ENCODE peak calls at places on chromosomes 2 and 18, in five cellular contexts. One of them, this sample, is unnamed.
A peak's percentile ranks its signal among the peaks of the same experiment; 100 is the strongest.

GRCh38 chr2:98833172-98833916 is 102.4 kb upstream of the MGAT4A start:
- DNase-seq in brain microvascular endothelial cell: no peak
- DNase-seq in mammary epithelial cell: no peak
- DNase-seq in hepatocyte: no peak
- DNase-seq in PC-3: peak; percentile 22
- DNase-seq in this sample: no peak

GRCh38 chr2:216074380-216074779 is 7.2 kb downstream of the PECR start:
- DNase-seq in brain microvascular endothelial cell: no peak
- DNase-seq in mammary epithelial cell: no peak
- DNase-seq in hepatocyte: no peak
- DNase-seq in PC-3: no peak
- DNase-seq in this sample: no peak

GRCh38 chr2:4424153-4424552 is 720.8 kb downstream of the DCDC2C start:
- DNase-seq in brain microvascular endothelial cell: no peak
- DNase-seq in mammary epithelial cell: no peak
- DNase-seq in hepatocyte: no peak
- DNase-seq in PC-3: no peak
- DNase-seq in this sample: no peak

GRCh38 chr2:101023327-101024107 is 21.4 kb downstream of the RPL31 start:
- DNase-seq in brain microvascular endothelial cell: no peak
- DNase-seq in mammary epithelial cell: no peak
- DNase-seq in hepatocyte: no peak
- DNase-seq in PC-3: no peak
- DNase-seq in this sample: no peak

GRCh38 chr18:8911408-8912340 is 190.8 kb upstream of the NDUFV2 start:
- DNase-seq in brain microvascular endothelial cell: no peak
- DNase-seq in mammary epithelial cell: no peak
- DNase-seq in hepatocyte: no peak
- DNase-seq in PC-3: no peak
- DNase-seq in this sample: no peak

GRCh38 chr2:7692657-7693161 is 775.5 kb downstream of the RNF144A start:
- DNase-seq in brain microvascular endothelial cell: peak; percentile 37
- DNase-seq in mammary epithelial cell: peak; percentile 96
- DNase-seq in hepatocyte: no peak
- DNase-seq in PC-3: peak; percentile 60
- DNase-seq in this sample: peak; percentile 90

GRCh38 chr2:215137741-215138340 is 585 bp downstream of the ABCA12 start:
- DNase-seq in brain microvascular endothelial cell: peak; percentile 2
- DNase-seq in mammary epithelial cell: peak; percentile 87
- DNase-seq in hepatocyte: no peak
- DNase-seq in PC-3: peak; percentile 80
- DNase-seq in this sample: peak; percentile 67

GRCh38 chr2:99836670-99837069 is 305.7 kb downstream of the AFF3 start:
- DNase-seq in brain microvascular endothelial cell: no peak
- DNase-seq in mammary epithelial cell: no peak
- DNase-seq in hepatocyte: no peak
- DNase-seq in PC-3: no peak
- DNase-seq in this sample: peak; percentile 71

GRCh38 chr2:88250402-88250801 is 80.3 kb downstream of the THNSL2 start:
- DNase-seq in brain microvascular endothelial cell: no peak
- DNase-seq in mammary epithelial cell: no peak
- DNase-seq in hepatocyte: no peak
- DNase-seq in PC-3: no peak
- DNase-seq in this sample: no peak

GRCh38 chr2:148021059-148021985 is at the start of gene MBD5:
- DNase-seq in brain microvascular endothelial cell: peak; percentile 45
- DNase-seq in mammary epithelial cell: peak; percentile 36
- DNase-seq in hepatocyte: peak; percentile 70
- DNase-seq in PC-3: no peak
- DNase-seq in this sample: peak; percentile 57
- H3K27me3 ChIP-seq in brain microvascular endothelial cell: no peaks in the 10 kb centered on the region
- H3K27me3 ChIP-seq in mammary epithelial cell: no peaks in the 10 kb centered on the region
- H3K27me3 ChIP-seq in hepatocyte: no peaks in the 10 kb centered on the region
- H3K27me3 ChIP-seq in PC-3: no peaks in the 10 kb centered on the region
- H3K27me3 ChIP-seq in this sample: no peaks in the 10 kb centered on the region

GRCh38 chr2:153474407-153474806 is 4.2 kb downstream of the RPRM start:
- DNase-seq in brain microvascular endothelial cell: no peak
- DNase-seq in mammary epithelial cell: no peak
- DNase-seq in hepatocyte: no peak
- DNase-seq in PC-3: no peak
- DNase-seq in this sample: no peak
- H3K27me3 ChIP-seq in brain microvascular endothelial cell: peaks cover 21% of the 10 kb centered on the region
- H3K27me3 ChIP-seq in mammary epithelial cell: peaks cover 19% of the 10 kb centered on the region
- H3K27me3 ChIP-seq in hepatocyte: peaks cover 32% of the 10 kb centered on the region
- H3K27me3 ChIP-seq in PC-3: peaks cover 32% of the 10 kb centered on the region
- H3K27me3 ChIP-seq in this sample: peaks cover 13% of the 10 kb centered on the region

GRCh38 chr2:10083692-10084566 is 3.7 kb upstream of the CYS1 start:
- DNase-seq in brain microvascular endothelial cell: no peak
- DNase-seq in mammary epithelial cell: no peak
- DNase-seq in hepatocyte: peak; percentile 3
- DNase-seq in PC-3: no peak
- DNase-seq in this sample: no peak
- H3K27me3 ChIP-seq in brain microvascular endothelial cell: peaks cover 35% of the 10 kb centered on the region
- H3K27me3 ChIP-seq in mammary epithelial cell: peaks cover 14% of the 10 kb centered on the region
- H3K27me3 ChIP-seq in hepatocyte: peaks cover 40% of the 10 kb centered on the region
- H3K27me3 ChIP-seq in PC-3: peaks cover 51% of the 10 kb centered on the region
- H3K27me3 ChIP-seq in this sample: peaks cover 29% of the 10 kb centered on the region

DNA sequence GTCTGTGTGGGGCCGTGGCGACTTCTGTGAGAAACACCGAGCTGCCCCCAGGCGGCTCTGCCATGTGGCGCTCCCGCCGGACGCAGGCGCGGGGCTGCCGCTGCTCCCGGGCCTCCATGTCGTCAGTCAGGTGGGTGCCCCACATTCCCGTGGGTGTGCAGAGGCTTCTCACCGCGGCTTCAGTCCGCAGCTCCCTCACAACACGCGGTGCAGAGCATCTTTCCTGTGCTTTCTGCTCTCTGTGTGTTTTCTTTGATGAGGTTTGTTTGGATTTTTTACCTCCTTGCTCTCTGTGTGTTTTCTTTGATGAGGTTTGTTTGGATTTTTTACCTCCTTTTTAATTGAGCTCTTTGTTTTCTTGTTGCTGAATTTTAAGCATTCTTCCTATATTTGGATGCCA is 13.0 kb downstream of the AQP12A start:
- DNase-seq in brain microvascular endothelial cell: no peak
- DNase-seq in mammary epithelial cell: no peak
- DNase-seq in hepatocyte: no peak
- DNase-seq in PC-3: no peak
- DNase-seq in this sample: no peak
- H3K27me3 ChIP-seq in brain microvascular endothelial cell: peaks cover 12% of the 10 kb centered on the region
- H3K27me3 ChIP-seq in mammary epithelial cell: peaks cover 28% of the 10 kb centered on the region
- H3K27me3 ChIP-seq in hepatocyte: peaks cover 6% of the 10 kb centered on the region
- H3K27me3 ChIP-seq in PC-3: peaks cover 64% of the 10 kb centered on the region
- H3K27me3 ChIP-seq in this sample: peaks cover 15% of the 10 kb centered on the region

GRCh38 chr2:232415736-232416520 is 9.3 kb downstream of the ALPG start:
- DNase-seq in brain microvascular endothelial cell: no peak
- DNase-seq in mammary epithelial cell: no peak
- DNase-seq in hepatocyte: no peak
- DNase-seq in PC-3: no peak
- DNase-seq in this sample: no peak

GRCh38 chr2:232418056-232418455 is 11.4 kb downstream of the ALPG start:
- DNase-seq in brain microvascular endothelial cell: no peak
- DNase-seq in mammary epithelial cell: no peak
- DNase-seq in hepatocyte: no peak
- DNase-seq in PC-3: no peak
- DNase-seq in this sample: no peak

GRCh38 chr2:232417489-232417888 is 10.8 kb downstream of the ALPG start:
- DNase-seq in brain microvascular endothelial cell: no peak
- DNase-seq in mammary epithelial cell: no peak
- DNase-seq in hepatocyte: no peak
- DNase-seq in PC-3: no peak
- DNase-seq in this sample: no peak

GRCh38 chr2:232416521-232417470 is 10.2 kb downstream of the ALPG start:
- DNase-seq in brain microvascular endothelial cell: no peak
- DNase-seq in mammary epithelial cell: no peak
- DNase-seq in hepatocyte: no peak
- DNase-seq in PC-3: no peak
- DNase-seq in this sample: no peak

DNA sequence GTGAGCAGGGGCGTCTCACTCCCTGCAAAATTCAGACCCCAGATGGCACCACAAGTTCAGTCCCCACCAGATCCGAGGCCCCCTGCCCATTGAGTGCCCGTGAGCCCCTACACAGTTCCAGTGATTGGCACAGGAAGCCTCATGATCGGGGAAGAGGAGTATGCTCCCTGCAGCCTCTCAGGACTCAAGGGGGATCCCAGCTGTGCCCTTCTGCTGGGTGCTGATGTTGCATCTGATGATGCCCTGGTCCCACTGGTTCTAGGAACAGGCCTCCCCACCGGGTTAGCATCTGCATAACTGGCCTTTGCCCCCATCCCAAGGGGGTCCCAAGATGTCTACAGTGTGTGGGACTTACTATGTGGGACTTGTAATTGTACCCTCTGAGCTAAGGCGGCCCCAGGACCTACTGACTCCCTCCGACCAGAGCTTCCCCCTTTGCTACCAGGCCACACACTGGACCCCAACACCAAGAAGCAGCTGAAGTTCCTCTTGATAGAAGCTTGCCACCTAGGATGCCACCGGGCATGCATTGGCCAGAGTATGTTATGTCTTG is 8.6 kb downstream of the ALPG start:
- DNase-seq in brain microvascular endothelial cell: no peak
- DNase-seq in mammary epithelial cell: no peak
- DNase-seq in hepatocyte: no peak
- DNase-seq in PC-3: no peak
- DNase-seq in this sample: no peak
- H3K27me3 ChIP-seq in brain microvascular endothelial cell: peaks cover 32% of the 10 kb centered on the region
- H3K27me3 ChIP-seq in mammary epithelial cell: peaks cover 27% of the 10 kb centered on the region
- H3K27me3 ChIP-seq in hepatocyte: peaks cover 45% of the 10 kb centered on the region
- H3K27me3 ChIP-seq in PC-3: peaks cover 20% of the 10 kb centered on the region
- H3K27me3 ChIP-seq in this sample: peaks cover 25% of the 10 kb centered on the region

DNA sequence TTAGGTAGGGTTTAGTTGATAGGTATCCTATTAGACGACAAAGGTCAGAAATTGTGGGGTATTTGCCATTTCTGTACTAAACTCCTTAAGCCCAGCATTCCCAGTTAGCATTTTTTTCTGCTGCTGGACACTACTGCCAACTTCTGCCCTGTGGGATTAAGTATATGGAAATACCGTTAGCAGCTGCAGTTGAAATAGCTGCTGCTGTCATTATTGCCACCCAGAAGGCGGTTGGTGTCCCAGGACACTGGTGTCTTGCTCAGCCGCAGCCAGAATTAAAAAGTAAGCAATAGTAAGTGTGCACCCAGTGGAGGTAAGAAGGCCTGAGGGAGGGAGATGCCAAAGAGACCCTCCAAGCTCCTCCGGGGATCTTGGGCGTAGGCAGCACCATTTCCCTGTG is 1.9 kb upstream of the UXS1 start:
- DNase-seq in brain microvascular endothelial cell: no peak
- DNase-seq in mammary epithelial cell: no peak
- DNase-seq in hepatocyte: no peak
- DNase-seq in PC-3: no peak
- DNase-seq in this sample: no peak
- H3K27me3 ChIP-seq in brain microvascular endothelial cell: no peaks in the 10 kb centered on the region
- H3K27me3 ChIP-seq in mammary epithelial cell: no peaks in the 10 kb centered on the region
- H3K27me3 ChIP-seq in hepatocyte: no peaks in the 10 kb centered on the region
- H3K27me3 ChIP-seq in PC-3: no peaks in the 10 kb centered on the region
- H3K27me3 ChIP-seq in this sample: no peaks in the 10 kb centered on the region

DNA sequence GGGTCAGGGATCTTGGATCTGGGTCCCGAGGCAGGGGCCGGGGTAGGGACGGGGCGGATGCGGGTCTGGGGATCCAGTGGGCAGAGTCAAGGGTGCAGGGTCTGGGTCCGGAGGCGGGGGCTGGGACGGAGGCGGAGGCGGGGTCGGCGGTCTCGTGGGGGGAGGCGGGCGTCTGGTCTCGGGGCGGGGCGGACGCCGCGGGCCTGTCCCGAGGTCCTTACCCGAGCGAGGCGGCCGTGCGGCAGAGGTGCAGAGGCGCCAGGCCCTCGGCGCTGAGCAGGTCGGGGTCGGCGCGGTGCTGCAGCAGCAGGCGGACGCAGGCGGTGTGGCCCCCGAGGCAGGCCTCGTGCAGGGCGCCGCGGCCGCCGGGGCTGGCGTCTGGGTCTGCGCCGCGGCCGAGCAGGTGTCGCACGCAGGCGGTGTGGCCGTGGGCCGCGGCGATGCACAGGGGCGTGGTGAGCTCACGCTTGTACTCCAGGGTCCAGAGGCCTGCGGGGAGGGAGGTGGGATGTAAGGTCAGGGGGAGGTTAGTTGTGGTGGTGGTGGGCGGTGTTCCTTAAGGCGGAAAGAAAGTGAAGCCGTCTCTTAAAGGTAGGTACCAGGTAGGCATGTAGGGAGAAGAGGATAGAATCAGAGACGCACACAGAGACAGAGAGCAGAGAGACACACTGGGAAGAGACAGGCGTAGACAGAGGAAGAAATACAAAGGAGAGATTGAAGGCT is 26.6 kb downstream of the ASB18 start:
- DNase-seq in brain microvascular endothelial cell: no peak
- DNase-seq in mammary epithelial cell: no peak
- DNase-seq in hepatocyte: peak; percentile 26
- DNase-seq in PC-3: no peak
- DNase-seq in this sample: no peak
- H3K27me3 ChIP-seq in brain microvascular endothelial cell: peaks cover 23% of the 10 kb centered on the region
- H3K27me3 ChIP-seq in mammary epithelial cell: peaks cover 41% of the 10 kb centered on the region
- H3K27me3 ChIP-seq in hepatocyte: peaks cover 76% of the 10 kb centered on the region
- H3K27me3 ChIP-seq in PC-3: no peaks in the 10 kb centered on the region
- H3K27me3 ChIP-seq in this sample: peaks cover 14% of the 10 kb centered on the region

GRCh38 chr2:111948832-111949231 is 50.4 kb downstream of the MERTK start:
- DNase-seq in brain microvascular endothelial cell: no peak
- DNase-seq in mammary epithelial cell: no peak
- DNase-seq in hepatocyte: no peak
- DNase-seq in PC-3: no peak
- DNase-seq in this sample: no peak
- H3K27me3 ChIP-seq in brain microvascular endothelial cell: no peaks in the 10 kb centered on the region
- H3K27me3 ChIP-seq in mammary epithelial cell: peaks cover 9% of the 10 kb centered on the region
- H3K27me3 ChIP-seq in hepatocyte: no peaks in the 10 kb centered on the region
- H3K27me3 ChIP-seq in PC-3: no peaks in the 10 kb centered on the region
- H3K27me3 ChIP-seq in this sample: peaks cover 2% of the 10 kb centered on the region